ENCODE peak calls at places on chromosomes 11 and 22, in six cellular contexts. One of them, this sample, is unnamed.
A peak's percentile ranks its signal among the peaks of the same experiment; 100 is the strongest.

GRCh38 chr11:241634-242033 is 4.9 kb downstream of the PSMD13 start:
- DNase-seq in endothelial cell: no peak
- DNase-seq in cardiac muscle cell: no peak
- DNase-seq in psoas muscle: no peak
- DNase-seq in lower lobe of right lung: no peak
- DNase-seq in fibroblast of villous mesenchyme: no peak
- DNase-seq in this sample: no peak

GRCh38 chr22:46738961-46739870 is 1.2 kb upstream of the CERK start:
- DNase-seq in endothelial cell: no peak
- DNase-seq in cardiac muscle cell: no peak
- DNase-seq in psoas muscle: peak; percentile 61
- DNase-seq in lower lobe of right lung: no peak
- DNase-seq in fibroblast of villous mesenchyme: peak; percentile 54
- DNase-seq in this sample: no peak

GRCh38 chr22:46081036-46081830 is 69.1 kb upstream of the PPARA start:
- DNase-seq in endothelial cell: no peak
- DNase-seq in cardiac muscle cell: no peak
- DNase-seq in psoas muscle: peak; percentile 62
- DNase-seq in lower lobe of right lung: peak; percentile 45
- DNase-seq in fibroblast of villous mesenchyme: no peak
- DNase-seq in this sample: no peak

GRCh38 chr11:111796696-111797095 is 30.5 kb upstream of the PPP2R1B start:
- DNase-seq in endothelial cell: no peak
- DNase-seq in cardiac muscle cell: no peak
- DNase-seq in psoas muscle: no peak
- DNase-seq in lower lobe of right lung: no peak
- DNase-seq in fibroblast of villous mesenchyme: no peak
- DNase-seq in this sample: no peak

GRCh38 chr22:44458044-44459020 is 39.7 kb downstream of the RTL6 start:
- DNase-seq in endothelial cell: no peak
- DNase-seq in cardiac muscle cell: no peak
- DNase-seq in psoas muscle: no peak
- DNase-seq in lower lobe of right lung: no peak
- DNase-seq in fibroblast of villous mesenchyme: no peak
- DNase-seq in this sample: no peak

GRCh38 chr22:37211853-37212173 is 464 bp downstream of the SSTR3 start:
- DNase-seq in endothelial cell: no peak
- DNase-seq in cardiac muscle cell: no peak
- DNase-seq in psoas muscle: no peak
- DNase-seq in lower lobe of right lung: peak; percentile 29
- DNase-seq in fibroblast of villous mesenchyme: no peak
- DNase-seq in this sample: no peak

GRCh38 chr11:35276396-35276795 is 137.4 kb downstream of the CD44 start:
- DNase-seq in endothelial cell: no peak
- DNase-seq in cardiac muscle cell: no peak
- DNase-seq in psoas muscle: no peak
- DNase-seq in lower lobe of right lung: no peak
- DNase-seq in fibroblast of villous mesenchyme: no peak
- DNase-seq in this sample: no peak

GRCh38 chr22:50089231-50090140 is at the start of gene MOV10L1:
- DNase-seq in endothelial cell: no peak
- DNase-seq in cardiac muscle cell: no peak
- DNase-seq in psoas muscle: no peak
- DNase-seq in lower lobe of right lung: no peak
- DNase-seq in fibroblast of villous mesenchyme: no peak
- DNase-seq in this sample: no peak

GRCh38 chr22:34414467-34415440 is 494.5 kb upstream of the LARGE1 start:
- DNase-seq in endothelial cell: peak; percentile 26
- DNase-seq in cardiac muscle cell: peak; percentile 93
- DNase-seq in psoas muscle: no peak
- DNase-seq in lower lobe of right lung: no peak
- DNase-seq in fibroblast of villous mesenchyme: peak; percentile 1
- DNase-seq in this sample: peak; percentile 39

GRCh38 chr11:130427581-130428211 is 713 bp downstream of the ADAMTS8 start:
- DNase-seq in endothelial cell: peak; percentile 56
- DNase-seq in cardiac muscle cell: peak; percentile 51
- DNase-seq in psoas muscle: peak; percentile 51
- DNase-seq in lower lobe of right lung: peak; percentile 42
- DNase-seq in fibroblast of villous mesenchyme: no peak
- DNase-seq in this sample: no peak

GRCh38 chr11:34492806-34493414 is 20.7 kb downstream of the ELF5 start:
- DNase-seq in endothelial cell: peak; percentile 63
- DNase-seq in cardiac muscle cell: peak; percentile 81
- DNase-seq in psoas muscle: no peak
- DNase-seq in lower lobe of right lung: peak; percentile 68
- DNase-seq in fibroblast of villous mesenchyme: peak; percentile 66
- DNase-seq in this sample: peak; percentile 66

GRCh38 chr11:67371549-67372231 is 1.7 kb downstream of the CLCF1 start:
- DNase-seq in endothelial cell: peak; percentile 53
- DNase-seq in cardiac muscle cell: peak; percentile 47
- DNase-seq in psoas muscle: no peak
- DNase-seq in lower lobe of right lung: peak; percentile 64
- DNase-seq in fibroblast of villous mesenchyme: peak; percentile 51
- DNase-seq in this sample: peak; percentile 70
- TF ChIP-seq CTCF in endothelial cell: no peak
- TF ChIP-seq CTCF in cardiac muscle cell: peak; percentile 61
- TF ChIP-seq CTCF in psoas muscle: peak; percentile 28
- TF ChIP-seq CTCF in lower lobe of right lung: peak; percentile 50
- TF ChIP-seq CTCF in fibroblast of villous mesenchyme: peak; percentile 62
- TF ChIP-seq CTCF in this sample: peak; percentile 8

GRCh38 chr22:20525048-20525447 is 17.6 kb downstream of the MED15 start:
- DNase-seq in endothelial cell: no peak
- DNase-seq in cardiac muscle cell: no peak
- DNase-seq in psoas muscle: no peak
- DNase-seq in lower lobe of right lung: no peak
- DNase-seq in fibroblast of villous mesenchyme: no peak
- DNase-seq in this sample: no peak

GRCh38 chr22:20528405-20528978 is 21.1 kb downstream of the MED15 start:
- DNase-seq in endothelial cell: no peak
- DNase-seq in cardiac muscle cell: no peak
- DNase-seq in psoas muscle: no peak
- DNase-seq in lower lobe of right lung: peak; percentile 9
- DNase-seq in fibroblast of villous mesenchyme: no peak
- DNase-seq in this sample: no peak

GRCh38 chr22:20524004-20524481 is 16.6 kb downstream of the MED15 start:
- DNase-seq in endothelial cell: no peak
- DNase-seq in cardiac muscle cell: no peak
- DNase-seq in psoas muscle: no peak
- DNase-seq in lower lobe of right lung: no peak
- DNase-seq in fibroblast of villous mesenchyme: peak; percentile 67
- DNase-seq in this sample: peak; percentile 51

GRCh38 chr22:20526305-20526627 is 18.9 kb downstream of the MED15 start:
- DNase-seq in endothelial cell: no peak
- DNase-seq in cardiac muscle cell: no peak
- DNase-seq in psoas muscle: no peak
- DNase-seq in lower lobe of right lung: no peak
- DNase-seq in fibroblast of villous mesenchyme: no peak
- DNase-seq in this sample: no peak

GRCh38 chr22:20526628-20527355 is 19.4 kb downstream of the MED15 start:
- DNase-seq in endothelial cell: no peak
- DNase-seq in cardiac muscle cell: no peak
- DNase-seq in psoas muscle: no peak
- DNase-seq in lower lobe of right lung: no peak
- DNase-seq in fibroblast of villous mesenchyme: peak; percentile 94
- DNase-seq in this sample: no peak
- TF ChIP-seq CTCF in endothelial cell: no peak
- TF ChIP-seq CTCF in cardiac muscle cell: peak; percentile 22
- TF ChIP-seq CTCF in psoas muscle: no peak
- TF ChIP-seq CTCF in lower lobe of right lung: no peak
- TF ChIP-seq CTCF in fibroblast of villous mesenchyme: peak; percentile 16
- TF ChIP-seq CTCF in this sample: no peak

DNA sequence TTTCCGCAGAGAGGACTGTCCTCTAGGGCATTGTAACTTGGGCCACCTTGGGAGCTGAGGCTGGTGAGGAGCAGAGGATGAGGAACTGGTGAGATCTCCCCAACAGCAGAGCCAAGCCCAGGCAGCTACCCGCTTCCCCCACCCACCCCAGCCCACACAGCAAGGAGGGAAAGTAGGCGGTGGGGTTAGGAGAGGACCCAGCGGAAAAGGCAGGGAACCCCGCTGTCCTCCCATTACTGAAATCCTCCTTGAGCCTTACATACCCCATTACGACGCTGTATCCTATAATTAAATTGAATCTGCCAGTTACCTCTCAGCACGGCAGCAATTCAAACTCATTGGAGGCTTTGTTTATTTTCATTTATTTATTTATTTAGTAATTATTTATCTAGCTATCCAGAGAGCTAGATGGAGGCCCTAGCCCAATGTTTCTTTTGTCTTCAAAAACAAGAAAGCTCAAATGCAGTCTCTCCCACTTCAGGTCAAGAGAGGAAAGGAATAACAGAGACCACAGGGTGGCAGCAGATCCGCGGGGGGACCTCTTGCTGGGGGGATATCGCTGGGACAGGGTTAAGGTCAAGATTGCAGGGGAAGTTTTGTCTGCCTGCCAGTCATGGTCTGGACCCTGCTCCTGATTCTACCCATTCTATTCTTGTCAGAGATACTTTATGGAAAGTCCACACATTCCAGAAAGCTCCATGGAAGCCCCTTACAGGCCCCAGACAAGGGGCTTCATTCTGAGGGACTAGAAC is 218.0 kb downstream of the ST3GAL4 start:
- DNase-seq in endothelial cell: no peak
- DNase-seq in cardiac muscle cell: peak; percentile 33
- DNase-seq in psoas muscle: no peak
- DNase-seq in lower lobe of right lung: no peak
- DNase-seq in fibroblast of villous mesenchyme: no peak
- DNase-seq in this sample: no peak
- TF ChIP-seq CTCF in endothelial cell: no peak
- TF ChIP-seq CTCF in cardiac muscle cell: no peak
- TF ChIP-seq CTCF in psoas muscle: no peak
- TF ChIP-seq CTCF in lower lobe of right lung: no peak
- TF ChIP-seq CTCF in fibroblast of villous mesenchyme: no peak
- TF ChIP-seq CTCF in this sample: no peak

GRCh38 chr22:30637701-30638114 is 2.1 kb downstream of the SLC35E4 start:
- DNase-seq in endothelial cell: no peak
- DNase-seq in cardiac muscle cell: no peak
- DNase-seq in psoas muscle: no peak
- DNase-seq in lower lobe of right lung: no peak
- DNase-seq in fibroblast of villous mesenchyme: no peak
- DNase-seq in this sample: no peak

GRCh38 chr22:30635273-30636225 is at the start of gene SLC35E4:
- DNase-seq in endothelial cell: peak; percentile 94
- DNase-seq in cardiac muscle cell: peak; percentile 93
- DNase-seq in psoas muscle: peak; percentile 97
- DNase-seq in lower lobe of right lung: peak; percentile 94
- DNase-seq in fibroblast of villous mesenchyme: peak; percentile 90
- DNase-seq in this sample: peak; percentile 97

GRCh38 chr22:30640361-30640760 is 4.8 kb downstream of the SLC35E4 start:
- DNase-seq in endothelial cell: no peak
- DNase-seq in cardiac muscle cell: no peak
- DNase-seq in psoas muscle: no peak
- DNase-seq in lower lobe of right lung: no peak
- DNase-seq in fibroblast of villous mesenchyme: no peak
- DNase-seq in this sample: no peak

GRCh38 chr22:30634477-30635233 is 926 bp upstream of the SLC35E4 start:
- DNase-seq in endothelial cell: peak; percentile 90
- DNase-seq in cardiac muscle cell: peak; percentile 86
- DNase-seq in psoas muscle: peak; percentile 95
- DNase-seq in lower lobe of right lung: peak; percentile 90
- DNase-seq in fibroblast of villous mesenchyme: peak; percentile 85
- DNase-seq in this sample: peak; percentile 94

GRCh38 chr22:30636226-30637077 is 871 bp downstream of the SLC35E4 start:
- DNase-seq in endothelial cell: peak; percentile 9
- DNase-seq in cardiac muscle cell: no peak
- DNase-seq in psoas muscle: peak; percentile 71
- DNase-seq in lower lobe of right lung: peak; percentile 57
- DNase-seq in fibroblast of villous mesenchyme: peak; percentile 12
- DNase-seq in this sample: peak; percentile 66
- TF ChIP-seq CTCF in endothelial cell: no peak
- TF ChIP-seq CTCF in cardiac muscle cell: no peak
- TF ChIP-seq CTCF in psoas muscle: peak; percentile 23
- TF ChIP-seq CTCF in lower lobe of right lung: no peak
- TF ChIP-seq CTCF in fibroblast of villous mesenchyme: no peak
- TF ChIP-seq CTCF in this sample: peak; percentile 13

DNA sequence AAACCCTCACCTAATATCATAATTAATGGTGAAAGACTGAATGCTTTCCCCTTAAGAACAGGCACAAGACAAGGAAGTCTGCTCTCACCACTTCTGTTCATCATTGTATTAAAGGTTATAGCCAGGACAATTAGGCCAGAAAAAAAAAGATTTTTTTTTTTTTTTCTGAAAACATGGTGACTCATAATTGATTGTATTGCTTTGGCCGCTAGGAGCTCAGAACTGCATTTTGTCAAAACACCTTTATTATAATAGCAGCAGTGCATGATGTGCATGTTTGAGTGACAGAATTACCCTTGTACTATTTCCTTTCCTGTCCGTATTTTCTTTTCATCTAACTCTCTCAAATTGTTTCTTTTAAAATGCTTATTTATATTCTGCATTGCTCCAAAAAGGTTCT is 98.1 kb downstream of the RNF169 start:
- DNase-seq in endothelial cell: no peak
- DNase-seq in cardiac muscle cell: no peak
- DNase-seq in psoas muscle: no peak
- DNase-seq in lower lobe of right lung: no peak
- DNase-seq in fibroblast of villous mesenchyme: no peak
- DNase-seq in this sample: no peak
- TF ChIP-seq CTCF in endothelial cell: no peak
- TF ChIP-seq CTCF in cardiac muscle cell: peak; percentile 16
- TF ChIP-seq CTCF in psoas muscle: no peak
- TF ChIP-seq CTCF in lower lobe of right lung: no peak
- TF ChIP-seq CTCF in fibroblast of villous mesenchyme: no peak
- TF ChIP-seq CTCF in this sample: no peak

GRCh38 chr11:22668005-22668796 is 1.8 kb downstream of the GAS2 start:
- DNase-seq in endothelial cell: no peak
- DNase-seq in cardiac muscle cell: no peak
- DNase-seq in psoas muscle: no peak
- DNase-seq in lower lobe of right lung: no peak
- DNase-seq in fibroblast of villous mesenchyme: no peak
- DNase-seq in this sample: no peak
- TF ChIP-seq CTCF in endothelial cell: no peak
- TF ChIP-seq CTCF in cardiac muscle cell: no peak
- TF ChIP-seq CTCF in psoas muscle: no peak
- TF ChIP-seq CTCF in lower lobe of right lung: no peak
- TF ChIP-seq CTCF in fibroblast of villous mesenchyme: no peak
- TF ChIP-seq CTCF in this sample: no peak

GRCh38 chr11:116736763-116737162 is 36.0 kb downstream of the BUD13 start:
- DNase-seq in endothelial cell: no peak
- DNase-seq in cardiac muscle cell: no peak
- DNase-seq in psoas muscle: no peak
- DNase-seq in lower lobe of right lung: no peak
- DNase-seq in fibroblast of villous mesenchyme: no peak
- DNase-seq in this sample: no peak
- TF ChIP-seq CTCF in endothelial cell: no peak
- TF ChIP-seq CTCF in cardiac muscle cell: no peak
- TF ChIP-seq CTCF in psoas muscle: no peak
- TF ChIP-seq CTCF in lower lobe of right lung: no peak
- TF ChIP-seq CTCF in fibroblast of villous mesenchyme: peak; percentile 7
- TF ChIP-seq CTCF in this sample: no peak